ENCODE peak calls at places on chromosomes 6 and 20, in nine cellular contexts. W is transverse colon, S is stomach, N is spleen, F is uterus, G is breast epithelium, P is endothelial cell of umbilical vein, K is heart left ventricle, A is body of pancreas. Y is an unnamed sample.

GRCh38 chr6:157241411-157241979 is 81.8 kb downstream of the TMEM242 start:
- DNase-seq in F (no peak), K (no peak), S (peak; percentile 34), G (no peak), A (peak; percentile 51), W (peak; percentile 39), P (no peak), N (peak; percentile 13), Y (no peak)

GRCh38 chr6:151682922-151683321 is 124.6 kb upstream of the ESR1 start:
- DNase-seq in P (no peak), F (no peak), G (no peak), A (no peak), S (no peak), N (no peak), K (no peak), W (no peak), Y (no peak)

GRCh38 chr6:45419574-45420082 is 41.9 kb upstream of the SUPT3H start:
- DNase-seq in K (peak; percentile 55), W (peak; percentile 72), A (peak; percentile 64), S (peak; percentile 66), F (no peak), N (peak; percentile 89), P (peak; percentile 22), G (peak; percentile 54), Y (peak; percentile 71)

GRCh38 chr6:157270916-157271315 is 52.4 kb downstream of the TMEM242 start:
- DNase-seq in N (no peak), S (no peak), G (no peak), P (no peak), F (no peak), A (no peak), K (no peak), W (no peak), Y (no peak)

GRCh38 chr20:48503166-48503815 is 324.5 kb downstream of the PREX1 start:
- DNase-seq in N (no peak), S (no peak), K (no peak), A (no peak), W (no peak), P (no peak), G (no peak), F (no peak), Y (no peak)

GRCh38 chr20:62386383-62387218 is at the start of gene RPS21:
- DNase-seq in W (peak; percentile 95), N (peak; percentile 98), A (peak; percentile 95), S (peak; percentile 94), F (peak; percentile 92), K (peak; percentile 94), G (peak; percentile 94), P (peak; percentile 92), Y (peak; percentile 95)

GRCh38 chr20:61761453-61762207 is 304.1 kb downstream of the TAF4 start:
- DNase-seq in A (no peak), P (no peak), F (no peak), W (no peak), K (no peak), S (no peak), N (peak; percentile 68), G (peak; percentile 36), Y (no peak)

GRCh38 chr20:46375771-46376170 is 30.6 kb downstream of the ELMO2 start:
- DNase-seq in G (no peak), W (no peak), K (no peak), S (no peak), F (no peak), N (no peak), A (no peak), P (no peak), Y (no peak)

GRCh38 chr6:42088101-42088591 is 37.8 kb downstream of the TAF8 start:
- DNase-seq in G (no peak), F (no peak), A (peak; percentile 48), N (no peak), W (no peak), K (peak; percentile 83), P (no peak), S (no peak), Y (no peak)

GRCh38 chr6:37314803-37315515 is 38.8 kb upstream of the RNF8 start:
- DNase-seq in K (peak; percentile 56), F (no peak), P (peak; percentile 93), A (peak; percentile 69), G (no peak), N (no peak), W (peak; percentile 12), S (peak; percentile 41), Y (peak; percentile 52)

GRCh38 chr6:157221049-157221816 is 102.1 kb downstream of the TMEM242 start:
- DNase-seq in P (peak; percentile 77), A (peak; percentile 94), W (peak; percentile 92), K (peak; percentile 86), N (peak; percentile 95), S (peak; percentile 95), F (peak; percentile 73), G (peak; percentile 94), Y (peak; percentile 85)

GRCh38 chr6:158464483-158464882 is 95.4 kb upstream of the TMEM181 start:
- DNase-seq in K (no peak), N (no peak), G (no peak), W (no peak), F (no peak), A (no peak), S (no peak), P (no peak), Y (no peak)

GRCh38 chr6:148508401-148509151 is 165.9 kb downstream of the SASH1 start:
- DNase-seq in A (no peak), W (no peak), S (no peak), F (no peak), P (peak; percentile 54), G (no peak), N (no peak), K (no peak), Y (no peak)

GRCh38 chr6:12271594-12271993 is 18.6 kb upstream of the EDN1 start:
- DNase-seq in K (no peak), F (no peak), N (no peak), G (no peak), P (no peak), A (no peak), W (no peak), S (no peak), Y (no peak)

GRCh38 chr20:40073535-40074111 is 615.4 kb downstream of the MAFB start:
- DNase-seq in N (no peak), W (no peak), A (no peak), P (no peak), S (no peak), F (no peak), K (no peak), G (no peak), Y (no peak)

GRCh38 chr6:22152871-22153270 is 144.0 kb downstream of the PRL start:
- DNase-seq in W (no peak), N (no peak), K (no peak), A (no peak), F (no peak), P (peak; percentile 73), S (no peak), G (no peak), Y (no peak)

GRCh38 chr6:138386897-138387296 is 9.2 kb downstream of the SMIM28 start:
- DNase-seq in S (no peak), G (no peak), F (no peak), K (no peak), N (no peak), W (no peak), P (no peak), A (no peak), Y (no peak)

GRCh38 chr6:166008441-166009369 is 158.9 kb downstream of the TBXT start:
- DNase-seq in A (no peak), W (no peak), P (no peak), N (no peak), G (no peak), K (peak; percentile 28), S (no peak), F (no peak), Y (no peak)

GRCh38 chr6:166009385-166010031 is 158.1 kb downstream of the TBXT start:
- DNase-seq in A (no peak), W (no peak), S (no peak), P (no peak), G (no peak), F (no peak), N (no peak), K (no peak), Y (no peak)

GRCh38 chr6:166005846-166006592 is 161.6 kb downstream of the TBXT start:
- DNase-seq in K (peak; percentile 75), W (peak; percentile 46), G (no peak), P (no peak), A (peak; percentile 73), S (peak; percentile 48), F (peak; percentile 77), N (no peak), Y (no peak)

GRCh38 chr6:166006593-166007301 is 160.9 kb downstream of the TBXT start:
- DNase-seq in P (no peak), S (no peak), F (no peak), N (no peak), G (no peak), K (no peak), A (no peak), W (no peak), Y (no peak)

GRCh38 chr6:166007349-166008263 is 160.0 kb downstream of the TBXT start:
- DNase-seq in G (no peak), A (peak; percentile 67), P (no peak), W (peak; percentile 54), K (peak; percentile 71), N (no peak), S (peak; percentile 67), F (peak; percentile 74), Y (no peak)
- H3K4me3 ChIP-seq in G (peak overlapping the region; percentile 45), A (no peak overlapping the region), P (no peak overlapping the region), W (peak overlapping the region; percentile 30), K (no peak overlapping the region), N (no peak overlapping the region), S (no peak overlapping the region), F (peak overlapping the region; percentile 43), Y (no peak overlapping the region)

DNA sequence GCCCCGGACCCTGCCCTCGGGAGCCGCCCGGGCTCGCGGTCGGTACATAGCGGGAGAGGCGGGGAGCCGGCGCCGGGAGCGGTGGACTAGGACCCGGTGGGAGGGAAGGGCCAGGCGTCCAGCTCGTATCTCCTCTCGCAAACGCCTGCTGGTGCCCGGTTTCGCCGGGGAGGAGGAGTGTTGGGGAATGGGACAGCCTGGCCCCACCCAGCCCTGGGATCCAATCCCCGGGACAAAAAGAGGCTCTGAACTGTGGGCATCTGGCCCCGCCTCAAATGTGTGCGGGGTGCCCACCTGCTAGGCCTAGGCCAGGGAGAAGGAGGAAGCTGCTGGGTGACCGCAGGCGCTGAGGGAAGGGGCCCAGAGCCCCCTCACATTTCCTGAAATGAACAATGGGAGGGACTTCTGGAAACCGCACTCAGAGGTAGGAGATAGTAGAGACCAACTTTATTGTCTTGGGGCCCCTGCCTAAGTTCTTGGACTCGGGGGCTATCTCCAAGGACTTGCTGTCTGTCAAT is at the start of gene KCNK17:
- DNase-seq in F (no peak), K (no peak), N (no peak), S (no peak), W (no peak), P (no peak), A (no peak), G (no peak), Y (no peak)
- H3K27me3 ChIP-seq in F (peaks cover 12% of the 10 kb centered on the region), K (peaks cover 50% of the 10 kb centered on the region), N (peaks cover 40% of the 10 kb centered on the region), S (peaks cover 32% of the 10 kb centered on the region), W (peaks cover 50% of the 10 kb centered on the region), P (peaks cover 19% of the 10 kb centered on the region), A (peaks cover 4% of the 10 kb centered on the region), G (no peaks in the 10 kb centered on the region), Y (peaks cover 10% of the 10 kb centered on the region)

GRCh38 chr6:2841264-2842138 is at the start of gene SERPINB1:
- DNase-seq in K (peak; percentile 96), P (peak; percentile 88), A (peak; percentile 95), F (peak; percentile 77), S (peak; percentile 94), G (peak; percentile 78), W (peak; percentile 95), N (peak; percentile 99), Y (peak; percentile 94)
- TF ChIP-seq POLR2A in K (no peak), P (no peak), A (peak; percentile 94), F (no peak), S (no peak), G (no peak), W (peak; percentile 96), N (peak; percentile 57), Y (peak; percentile 77)

GRCh38 chr6:30103630-30104179 is 9.2 kb downstream of the TRIM31 start:
- DNase-seq in W (no peak), A (no peak), P (no peak), S (no peak), F (no peak), K (no peak), G (no peak), N (no peak), Y (no peak)
- H3K4me3 ChIP-seq in W (peak overlapping the region; percentile 55), A (no peak overlapping the region), P (peak overlapping the region; percentile 33), S (peak overlapping the region; percentile 50), F (peak overlapping the region; percentile 35), K (peak overlapping the region; percentile 54), G (peak overlapping the region; percentile 48), N (peak overlapping the region; percentile 23), Y (peak overlapping the region; percentile 34)